ENCODE peak calls at places on chromosomes 3 and 15, in eight cellular contexts. Q is GM12878, I is T-cell, H is hippocampal formation, F is lower leg skin, Y is A673, T is fibroblast of lung, S is RCC 7860. L is an unnamed sample.

GRCh38 chr15:92377083-92377789 is 16.4 kb upstream of the ST8SIA2 start:
- DNase-seq in H (no peak), Q (no peak), T (no peak), I (no peak), Y (no peak), F (no peak), S (no peak), L (peak)

GRCh38 chr3:60000311-60001105 is 950.7 kb upstream of the CFAP20DC start:
- DNase-seq in I (no peak), F (no peak), S (no peak), Y (no peak), H (no peak), Q (no peak), T (no peak), L (no peak)

GRCh38 chr3:102163039-102163817 is 271.6 kb upstream of the ZPLD1 start:
- DNase-seq in Q (no peak), F (no peak), H (no peak), Y (peak), S (peak), I (no peak), T (peak), L (peak)

GRCh38 chr15:98163319-98164030 is 203.0 kb downstream of the ARRDC4 start:
- DNase-seq in F (no peak), T (no peak), Q (no peak), S (no peak), I (no peak), Y (no peak), H (no peak), L (no peak)

GRCh38 chr3:64160000-64160690 is 65.1 kb downstream of the PRICKLE2 start:
- DNase-seq in T (no peak), Y (no peak), S (no peak), I (no peak), F (no peak), Q (no peak), H (no peak), L (no peak)

GRCh38 chr3:15601399-15602145 is at the start of the genes BTD and HACL1:
- DNase-seq in H (no peak), Q (peak), I (peak), F (peak), T (peak), S (peak), Y (peak), L (no peak)

GRCh38 chr3:174465177-174465576 is 394.0 kb upstream of the NAALADL2 start:
- DNase-seq in F (no peak), Q (no peak), H (no peak), I (no peak), Y (no peak), S (no peak), T (no peak), L (no peak)

GRCh38 chr3:73036694-73037368 is 24.6 kb upstream of the EBLN2 start:
- DNase-seq in T (no peak), H (no peak), I (no peak), F (no peak), Q (no peak), Y (no peak), S (no peak), L (no peak)

GRCh38 chr3:189806171-189806951 is 175.2 kb downstream of the TP63 start:
- DNase-seq in S (no peak), Q (no peak), T (no peak), H (no peak), F (no peak), Y (peak), I (no peak), L (peak)

GRCh38 chr3:69181592-69182211 is 59.3 kb upstream of the LMOD3 start:
- DNase-seq in T (peak), S (peak), H (peak), Y (no peak), I (no peak), F (no peak), Q (no peak), L (no peak)

L was measured in NCI-H82.